ENCODE peak calls at places on chromosomes 1 and 21, in ten cellular contexts. X, C, R, B, V, D, G, J, Y and N are unnamed samples.

GRCh38 chr1:186806477-186806876 is 22.3 kb upstream of the PLA2G4A start:
- DNase-seq in X (peak), C (no peak), R (peak), B (peak), V (no peak), D (no peak), G (no peak), J (no peak), Y (no peak), N (peak)

GRCh38 chr1:63317007-63317813 is 5.2 kb upstream of the FOXD3 start:
- DNase-seq in X (peak), C (no peak), R (no peak), B (peak), V (peak), D (peak), G (no peak), J (no peak), Y (peak), N (peak)

GRCh38 chr21:37005548-37006242 is 807 bp upstream of the RIPPLY3 start:
- DNase-seq in X (no peak), C (no peak), R (no peak), B (peak), V (no peak), D (no peak), G (no peak), J (no peak), Y (no peak), N (no peak)

GRCh38 chr21:19463966-19464365 is 1060.4 kb upstream of the TMPRSS15 start:
- DNase-seq in X (no peak), C (no peak), R (no peak), B (no peak), V (no peak), D (no peak), G (no peak), J (no peak), Y (no peak), N (no peak)

GRCh38 chr1:214492405-214493075 is 58.9 kb downstream of the PTPN14 start:
- DNase-seq in X (peak), C (no peak), R (no peak), B (no peak), V (no peak), D (no peak), G (no peak), J (no peak), Y (no peak), N (no peak)

GRCh38 chr1:71083271-71083670 is 2.4 kb upstream of the ZRANB2 start:
- DNase-seq in X (peak), C (no peak), R (no peak), B (no peak), V (no peak), D (no peak), G (no peak), J (no peak), Y (no peak), N (no peak)

GRCh38 chr1:113834716-113835115 is 22.4 kb upstream of the RSBN1 start:
- DNase-seq in X (no peak), C (no peak), R (no peak), B (no peak), V (no peak), D (no peak), G (no peak), J (no peak), Y (no peak), N (no peak)

GRCh38 chr1:4165901-4166300 is 265.8 kb upstream of the C1orf174 start:
- DNase-seq in X (no peak), C (no peak), R (no peak), B (no peak), V (no peak), D (no peak), G (no peak), J (no peak), Y (no peak), N (no peak)

GRCh38 chr1:217425528-217425927 is 205.4 kb downstream of the GPATCH2 start:
- DNase-seq in X (peak), C (no peak), R (no peak), B (no peak), V (no peak), D (no peak), G (no peak), J (no peak), Y (no peak), N (no peak)